ENCODE peak calls at places on chromosomes 11 and 22, in six cellular contexts. U, W, Z, H, F and S are unnamed samples.
A peak's percentile ranks its signal among the peaks of the same experiment; 100 is the strongest.

GRCh38 chr11:121312483-121312882 is 19.9 kb downstream of the SC5D start:
- DNase-seq in H (no peak), U (no peak), F (no peak), Z (no peak), W (no peak), S (no peak)

GRCh38 chr11:59102259-59102765 is 4.7 kb upstream of the FAM111B start:
- DNase-seq in F (no peak), Z (peak; percentile 70), H (no peak), U (peak; percentile 65), W (peak; percentile 24), S (peak; percentile 33)

GRCh38 chr11:74739546-74740270 is 8.5 kb upstream of the CHRDL2 start:
- DNase-seq in U (peak; percentile 22), W (peak; percentile 19), Z (no peak), H (no peak), F (no peak), S (peak; percentile 49)

GRCh38 chr11:70541176-70541575 is 142.8 kb downstream of the CTTN start:
- DNase-seq in H (no peak), F (no peak), Z (no peak), U (no peak), W (no peak), S (no peak)

GRCh38 chr11:115518983-115519382 is 14.8 kb upstream of the CADM1 start:
- DNase-seq in W (no peak), H (peak; percentile 56), U (no peak), Z (no peak), F (no peak), S (no peak)

GRCh38 chr22:24134090-24134846 is 47.0 kb upstream of the SUSD2 start:
- DNase-seq in Z (peak; percentile 70), H (no peak), W (peak; percentile 67), U (peak; percentile 34), F (no peak), S (no peak)

GRCh38 chr11:49208006-49208721 is at the start of gene FOLH1:
- DNase-seq in Z (peak; percentile 91), F (no peak), W (no peak), H (no peak), U (no peak), S (no peak)

GRCh38 chr11:36404831-36405230 is 105.2 kb downstream of the TRAF6 start:
- DNase-seq in H (no peak), W (no peak), U (no peak), F (no peak), Z (no peak), S (no peak)

GRCh38 chr11:76176463-76176862 is 29.8 kb downstream of the WNT11 start:
- DNase-seq in F (no peak), W (no peak), H (no peak), U (no peak), Z (no peak), S (no peak)

GRCh38 chr11:57121996-57122395 is 59.8 kb upstream of the LRRC55 start:
- DNase-seq in Z (no peak), F (no peak), W (no peak), U (no peak), H (no peak), S (no peak)

GRCh38 chr22:47678667-47679287 is 916.3 kb downstream of the TBC1D22A start:
- DNase-seq in H (no peak), U (no peak), Z (no peak), W (no peak), F (no peak), S (no peak)

GRCh38 chr22:25700996-25701815 is 40.8 kb upstream of the MYO18B start:
- DNase-seq in U (no peak), Z (no peak), F (peak; percentile 30), W (no peak), H (no peak), S (no peak)

GRCh38 chr11:63553759-63554158 is 9.4 kb downstream of the PLAAT2 start:
- DNase-seq in U (peak; percentile 35), H (no peak), W (no peak), F (no peak), Z (no peak), S (no peak)

GRCh38 chr11:76769645-76770586 is 13.2 kb upstream of the TSKU start:
- DNase-seq in H (no peak), U (no peak), W (no peak), Z (no peak), F (no peak), S (no peak)

GRCh38 chr22:26462051-26462450 is 21.5 kb downstream of the HPS4 start:
- DNase-seq in Z (no peak), H (no peak), U (no peak), F (no peak), W (no peak), S (no peak)

GRCh38 chr22:39419911-39420310 is 20.3 kb downstream of the TAB1 start:
- DNase-seq in U (no peak), H (no peak), Z (no peak), F (no peak), W (no peak), S (no peak)

GRCh38 chr11:16555956-16556355 is 182.5 kb upstream of the C11orf58 start:
- DNase-seq in U (no peak), W (no peak), F (no peak), Z (no peak), H (no peak), S (no peak)

GRCh38 chr11:7893792-7894191 is 37.3 kb downstream of the OR10A6 start:
- DNase-seq in F (no peak), U (no peak), Z (no peak), H (no peak), W (no peak), S (no peak)

GRCh38 chr22:49901457-49901856 is 16.8 kb downstream of the ALG12 start:
- DNase-seq in U (no peak), F (no peak), H (no peak), Z (no peak), W (no peak), S (no peak)

GRCh38 chr11:59756845-59757244 is 1.7 kb downstream of the STX3 start:
- DNase-seq in F (no peak), Z (no peak), W (no peak), H (no peak), U (no peak), S (peak; percentile 46)

GRCh38 chr22:36328635-36329216 is 59.0 kb downstream of the MYH9 start:
- DNase-seq in Z (peak; percentile 62), H (peak; percentile 45), W (peak; percentile 40), U (no peak), F (peak; percentile 55), S (peak; percentile 90)

GRCh38 chr22:17980638-17981051 is 43.7 kb downstream of the MICAL3 start:
- DNase-seq in F (no peak), W (peak; percentile 13), H (no peak), U (peak; percentile 34), Z (peak; percentile 83), S (peak; percentile 74)

GRCh38 chr11:130480721-130481140 is 32.3 kb downstream of the ADAMTS15 start:
- DNase-seq in U (no peak), F (no peak), Z (no peak), W (no peak), H (no peak), S (no peak)

GRCh38 chr22:30694638-30695350 is at the start of gene OSBP2:
- DNase-seq in F (no peak), W (peak; percentile 4), U (no peak), Z (peak; percentile 91), H (peak; percentile 48), S (no peak)

GRCh38 chr11:83223457-83223856 is 29.9 kb downstream of the ANKRD42 start:
- DNase-seq in H (no peak), F (no peak), U (no peak), Z (no peak), W (no peak), S (no peak)

GRCh38 chr22:19386248-19386647 is 45.3 kb downstream of the HIRA start:
- DNase-seq in Z (no peak), U (no peak), F (no peak), W (no peak), H (no peak), S (no peak)

GRCh38 chr11:15829312-15829711 is 527.0 kb downstream of the SOX6 start:
- DNase-seq in H (no peak), W (no peak), F (no peak), Z (no peak), U (no peak), S (no peak)

GRCh38 chr22:40057652-40058051 is 62.9 kb downstream of the FAM83F start:
- DNase-seq in Z (no peak), W (no peak), F (no peak), U (no peak), H (no peak), S (no peak)

GRCh38 chr11:94732617-94733292 is 35.4 kb upstream of the AMOTL1 start:
- DNase-seq in Z (no peak), U (no peak), W (no peak), F (peak; percentile 62), H (no peak), S (no peak)